ENCODE peak calls at places on chromosomes 13 and 19, in ten cellular contexts. F is fibroblast of lung; Z is left ventricle myocardium superior; G is stomach; C is CD4-positive, alpha-beta memory T cell; U is epithelial cell of esophagus; H is stimulated activated CD4-positive, alpha-beta T cell treated with anti-CD3 and anti-CD28 coated beads, Interleukin-1b, Interleukin-23, amount 100 ng/mL, for 24 hours; W is stimulated activated CD8-positive, alpha-beta memory T cell treated with anti-CD3 and anti-CD28 coated beads, Interleukin-7, amount 100 ng/mL, for 48 hours; Y is substantia nigra; B is fibroblast of pulmonary artery. L is an unnamed sample.

GRCh38 chr13:113882266-113882627 is 18.4 kb upstream of the GAS6 start:
- DNase-seq in H (no peak), W (no peak), Y (no peak), F (no peak), G (peak; percentile 43), U (no peak), Z (peak; percentile 82), B (no peak), C (no peak), L (no peak)

GRCh38 chr19:2249880-2250764 is 999 bp downstream of the AMH start:
- DNase-seq in C (no peak), Y (no peak), Z (peak; percentile 27), F (no peak), U (no peak), B (no peak), H (no peak), W (no peak), G (no peak), L (no peak)

GRCh38 chr13:112105884-112106283 is 38.9 kb downstream of the SOX1 start:
- DNase-seq in Y (no peak), G (no peak), Z (no peak), W (no peak), B (no peak), U (no peak), C (no peak), F (no peak), H (no peak), L (peak; percentile 38)

GRCh38 chr13:40790232-40790631 is 821 bp downstream of the SLC25A15 start:
- DNase-seq in W (no peak), Y (no peak), Z (no peak), G (no peak), U (no peak), H (no peak), F (no peak), B (no peak), C (no peak), L (no peak)

GRCh38 chr19:18062043-18062442 is 24.7 kb downstream of the IL12RB1 start:
- DNase-seq in W (no peak), Z (no peak), H (no peak), Y (no peak), G (no peak), F (no peak), U (no peak), C (no peak), B (no peak), L (no peak)

GRCh38 chr13:28327761-28328607 is 166.9 kb downstream of the FLT1 start:
- DNase-seq in Y (no peak), B (no peak), W (no peak), C (no peak), Z (no peak), G (no peak), U (no peak), H (no peak), F (no peak), L (no peak)

GRCh38 chr13:97659602-97660001 is 225.6 kb downstream of the RAP2A start:
- DNase-seq in B (peak; percentile 56), G (no peak), C (no peak), F (peak; percentile 47), U (no peak), Z (no peak), W (no peak), H (no peak), Y (no peak), L (no peak)

GRCh38 chr13:110520431-110521295 is 40.9 kb downstream of the RAB20 start:
- DNase-seq in B (peak; percentile 85), Y (peak; percentile 84), H (no peak), G (peak; percentile 68), F (peak; percentile 94), U (no peak), C (no peak), W (no peak), Z (peak; percentile 85), L (no peak)

GRCh38 chr19:1312732-1313694 is 27.3 kb downstream of the EFNA2 start:
- DNase-seq in W (no peak), U (peak; percentile 84), G (no peak), F (peak; percentile 11), Y (no peak), B (peak; percentile 25), H (no peak), Z (no peak), C (no peak), L (no peak)

GRCh38 chr13:27954406-27954851 is 14.7 kb downstream of the CDX2 start:
- DNase-seq in Y (no peak), G (peak; percentile 49), H (no peak), U (peak; percentile 41), Z (no peak), C (no peak), B (peak; percentile 13), F (no peak), W (no peak), L (no peak)

GRCh38 chr13:45907501-45907900 is 55.9 kb upstream of the SIAH3 start:
- DNase-seq in G (no peak), H (no peak), Z (no peak), B (no peak), U (no peak), C (no peak), F (no peak), W (no peak), Y (no peak), L (no peak)

GRCh38 chr13:87234981-87235380 is 436.2 kb upstream of the SLITRK5 start:
- DNase-seq in G (no peak), C (no peak), B (peak; percentile 11), Z (no peak), Y (no peak), U (no peak), F (peak; percentile 76), H (no peak), W (no peak), L (no peak)

GRCh38 chr13:111505175-111505777 is 184.8 kb downstream of the TEX29 start:
- DNase-seq in B (no peak), H (no peak), F (no peak), U (no peak), W (no peak), Y (no peak), G (peak; percentile 25), C (no peak), Z (no peak), L (peak; percentile 45)

GRCh38 chr13:110161112-110161897 is 145.7 kb downstream of the COL4A1 start:
- DNase-seq in G (no peak), B (no peak), Z (no peak), H (no peak), U (peak; percentile 24), F (no peak), C (no peak), Y (no peak), W (no peak), L (no peak)

GRCh38 chr13:32056316-32056715 is 24.7 kb downstream of the FRY start:
- DNase-seq in C (no peak), G (no peak), Y (no peak), B (no peak), W (no peak), Z (no peak), U (no peak), F (no peak), H (no peak), L (no peak)

GRCh38 chr19:40646564-40647254 is 43.7 kb downstream of the NUMBL start:
- DNase-seq in Y (no peak), U (peak; percentile 52), H (no peak), F (no peak), Z (no peak), G (no peak), B (no peak), C (no peak), W (no peak), L (no peak)

GRCh38 chr19:14061081-14061749 is 661 bp downstream of the PALM3 start:
- DNase-seq in W (no peak), C (no peak), Z (no peak), B (peak; percentile 14), H (no peak), U (no peak), G (peak; percentile 53), F (no peak), Y (no peak), L (no peak)

GRCh38 chr19:7533281-7533819 is 2.2 kb upstream of the PNPLA6 start:
- DNase-seq in U (peak; percentile 63), F (peak; percentile 59), G (peak; percentile 61), Z (peak; percentile 87), H (no peak), W (no peak), Y (no peak), C (no peak), B (peak; percentile 68), L (no peak)

GRCh38 chr13:44249439-44249838 is 124.2 kb upstream of the SERP2 start:
- DNase-seq in Y (no peak), F (peak; percentile 90), H (no peak), C (no peak), W (no peak), Z (peak; percentile 83), U (peak; percentile 34), B (peak; percentile 77), G (no peak), L (no peak)

L was measured in iPS DF 19.7.